ENCODE peak calls at places on chromosomes 11 and 22, in six cellular contexts. One of them, this sample, is unnamed.

GRCh38 chr11:104410336-104410735 is 246.4 kb upstream of the PDGFD start:
- DNase-seq in left colon: no peak
- DNase-seq in GF-D8: no peak
- DNase-seq in activated CD4-positive, alpha-beta T cell treated with anti-CD3 and anti-CD28 coated beads for 48 hours: no peak
- DNase-seq in amniotic stem cell: no peak
- DNase-seq in stimulated activated CD4-positive, alpha-beta T cell treated with anti-CD3 and anti-CD28 coated beads, Interleukin-2, amount 100 ng/mL, for 4 hours: no peak
- DNase-seq in this sample: no peak

GRCh38 chr11:64352099-64353005 is 6.6 kb upstream of the RPS6KA4 start:
- DNase-seq in stimulated activated CD4-positive, alpha-beta T cell treated with anti-CD3 and anti-CD28 coated beads, Interleukin-2, amount 100 ng/mL, for 4 hours: no peak
- DNase-seq in activated CD4-positive, alpha-beta T cell treated with anti-CD3 and anti-CD28 coated beads for 48 hours: no peak
- DNase-seq in GF-D8: no peak
- DNase-seq in left colon: no peak
- DNase-seq in amniotic stem cell: no peak
- DNase-seq in this sample: no peak

GRCh38 chr11:132556316-132556715 is 976.0 kb downstream of the OPCML start:
- DNase-seq in left colon: no peak
- DNase-seq in stimulated activated CD4-positive, alpha-beta T cell treated with anti-CD3 and anti-CD28 coated beads, Interleukin-2, amount 100 ng/mL, for 4 hours: no peak
- DNase-seq in amniotic stem cell: no peak
- DNase-seq in GF-D8: peak; percentile 70
- DNase-seq in activated CD4-positive, alpha-beta T cell treated with anti-CD3 and anti-CD28 coated beads for 48 hours: no peak
- DNase-seq in this sample: no peak

GRCh38 chr11:110295487-110296225 is 758 bp downstream of the RDX start:
- DNase-seq in GF-D8: peak; percentile 86
- DNase-seq in amniotic stem cell: no peak
- DNase-seq in activated CD4-positive, alpha-beta T cell treated with anti-CD3 and anti-CD28 coated beads for 48 hours: peak; percentile 69
- DNase-seq in left colon: peak; percentile 55
- DNase-seq in stimulated activated CD4-positive, alpha-beta T cell treated with anti-CD3 and anti-CD28 coated beads, Interleukin-2, amount 100 ng/mL, for 4 hours: peak; percentile 18
- DNase-seq in this sample: peak; percentile 27

GRCh38 chr22:50521710-50522109 is 3.7 kb downstream of the SCO2 start:
- DNase-seq in GF-D8: no peak
- DNase-seq in amniotic stem cell: no peak
- DNase-seq in activated CD4-positive, alpha-beta T cell treated with anti-CD3 and anti-CD28 coated beads for 48 hours: no peak
- DNase-seq in left colon: no peak
- DNase-seq in stimulated activated CD4-positive, alpha-beta T cell treated with anti-CD3 and anti-CD28 coated beads, Interleukin-2, amount 100 ng/mL, for 4 hours: no peak
- DNase-seq in this sample: no peak

GRCh38 chr11:32312865-32313403 is 122.4 kb downstream of the WT1 start:
- DNase-seq in amniotic stem cell: no peak
- DNase-seq in stimulated activated CD4-positive, alpha-beta T cell treated with anti-CD3 and anti-CD28 coated beads, Interleukin-2, amount 100 ng/mL, for 4 hours: no peak
- DNase-seq in GF-D8: no peak
- DNase-seq in left colon: no peak
- DNase-seq in activated CD4-positive, alpha-beta T cell treated with anti-CD3 and anti-CD28 coated beads for 48 hours: peak; percentile 64
- DNase-seq in this sample: no peak

GRCh38 chr11:35151241-35151640 is 12.3 kb downstream of the CD44 start:
- DNase-seq in activated CD4-positive, alpha-beta T cell treated with anti-CD3 and anti-CD28 coated beads for 48 hours: no peak
- DNase-seq in left colon: no peak
- DNase-seq in stimulated activated CD4-positive, alpha-beta T cell treated with anti-CD3 and anti-CD28 coated beads, Interleukin-2, amount 100 ng/mL, for 4 hours: no peak
- DNase-seq in amniotic stem cell: no peak
- DNase-seq in GF-D8: no peak
- DNase-seq in this sample: no peak

GRCh38 chr11:14454861-14455632 is 44.6 kb downstream of the COPB1 start:
- DNase-seq in GF-D8: no peak
- DNase-seq in activated CD4-positive, alpha-beta T cell treated with anti-CD3 and anti-CD28 coated beads for 48 hours: no peak
- DNase-seq in left colon: no peak
- DNase-seq in amniotic stem cell: no peak
- DNase-seq in stimulated activated CD4-positive, alpha-beta T cell treated with anti-CD3 and anti-CD28 coated beads, Interleukin-2, amount 100 ng/mL, for 4 hours: no peak
- DNase-seq in this sample: no peak

GRCh38 chr11:118916842-118917388 is 8.8 kb downstream of the BCL9L start:
- DNase-seq in amniotic stem cell: peak; percentile 79
- DNase-seq in GF-D8: no peak
- DNase-seq in left colon: no peak
- DNase-seq in stimulated activated CD4-positive, alpha-beta T cell treated with anti-CD3 and anti-CD28 coated beads, Interleukin-2, amount 100 ng/mL, for 4 hours: no peak
- DNase-seq in activated CD4-positive, alpha-beta T cell treated with anti-CD3 and anti-CD28 coated beads for 48 hours: no peak
- DNase-seq in this sample: peak; percentile 48

GRCh38 chr22:50586416-50586815 is 3.8 kb upstream of the CHKB start:
- DNase-seq in left colon: no peak
- DNase-seq in stimulated activated CD4-positive, alpha-beta T cell treated with anti-CD3 and anti-CD28 coated beads, Interleukin-2, amount 100 ng/mL, for 4 hours: no peak
- DNase-seq in GF-D8: no peak
- DNase-seq in activated CD4-positive, alpha-beta T cell treated with anti-CD3 and anti-CD28 coated beads for 48 hours: no peak
- DNase-seq in amniotic stem cell: no peak
- DNase-seq in this sample: no peak

GRCh38 chr11:134498326-134499139 is 86.5 kb upstream of the B3GAT1 start:
- DNase-seq in GF-D8: no peak
- DNase-seq in amniotic stem cell: no peak
- DNase-seq in left colon: no peak
- DNase-seq in activated CD4-positive, alpha-beta T cell treated with anti-CD3 and anti-CD28 coated beads for 48 hours: no peak
- DNase-seq in stimulated activated CD4-positive, alpha-beta T cell treated with anti-CD3 and anti-CD28 coated beads, Interleukin-2, amount 100 ng/mL, for 4 hours: no peak
- DNase-seq in this sample: peak; percentile 57

GRCh38 chr11:26593686-26594085 is 21.6 kb upstream of the MUC15 start:
- DNase-seq in left colon: no peak
- DNase-seq in stimulated activated CD4-positive, alpha-beta T cell treated with anti-CD3 and anti-CD28 coated beads, Interleukin-2, amount 100 ng/mL, for 4 hours: no peak
- DNase-seq in amniotic stem cell: no peak
- DNase-seq in GF-D8: no peak
- DNase-seq in activated CD4-positive, alpha-beta T cell treated with anti-CD3 and anti-CD28 coated beads for 48 hours: no peak
- DNase-seq in this sample: no peak

GRCh38 chr11:2518112-2518982 is 73.5 kb downstream of the KCNQ1 start:
- DNase-seq in left colon: peak; percentile 2
- DNase-seq in stimulated activated CD4-positive, alpha-beta T cell treated with anti-CD3 and anti-CD28 coated beads, Interleukin-2, amount 100 ng/mL, for 4 hours: no peak
- DNase-seq in amniotic stem cell: no peak
- DNase-seq in activated CD4-positive, alpha-beta T cell treated with anti-CD3 and anti-CD28 coated beads for 48 hours: no peak
- DNase-seq in GF-D8: no peak
- DNase-seq in this sample: peak; percentile 7

GRCh38 chr11:1829039-1829820 is 5.6 kb upstream of the SYT8 start:
- DNase-seq in stimulated activated CD4-positive, alpha-beta T cell treated with anti-CD3 and anti-CD28 coated beads, Interleukin-2, amount 100 ng/mL, for 4 hours: no peak
- DNase-seq in amniotic stem cell: peak; percentile 34
- DNase-seq in GF-D8: no peak
- DNase-seq in left colon: no peak
- DNase-seq in activated CD4-positive, alpha-beta T cell treated with anti-CD3 and anti-CD28 coated beads for 48 hours: no peak
- DNase-seq in this sample: no peak

GRCh38 chr11:19989191-19989590 is 171.1 kb downstream of the DBX1 start:
- DNase-seq in stimulated activated CD4-positive, alpha-beta T cell treated with anti-CD3 and anti-CD28 coated beads, Interleukin-2, amount 100 ng/mL, for 4 hours: no peak
- DNase-seq in GF-D8: no peak
- DNase-seq in amniotic stem cell: no peak
- DNase-seq in left colon: no peak
- DNase-seq in activated CD4-positive, alpha-beta T cell treated with anti-CD3 and anti-CD28 coated beads for 48 hours: no peak
- DNase-seq in this sample: no peak

GRCh38 chr11:26243426-26243825 is 88.5 kb upstream of the ANO3 start:
- DNase-seq in activated CD4-positive, alpha-beta T cell treated with anti-CD3 and anti-CD28 coated beads for 48 hours: no peak
- DNase-seq in GF-D8: no peak
- DNase-seq in amniotic stem cell: no peak
- DNase-seq in stimulated activated CD4-positive, alpha-beta T cell treated with anti-CD3 and anti-CD28 coated beads, Interleukin-2, amount 100 ng/mL, for 4 hours: no peak
- DNase-seq in left colon: no peak
- DNase-seq in this sample: no peak

GRCh38 chr11:94910779-94911178 is 62.6 kb downstream of the CWC15 start:
- DNase-seq in stimulated activated CD4-positive, alpha-beta T cell treated with anti-CD3 and anti-CD28 coated beads, Interleukin-2, amount 100 ng/mL, for 4 hours: no peak
- DNase-seq in GF-D8: no peak
- DNase-seq in activated CD4-positive, alpha-beta T cell treated with anti-CD3 and anti-CD28 coated beads for 48 hours: no peak
- DNase-seq in left colon: no peak
- DNase-seq in amniotic stem cell: no peak
- DNase-seq in this sample: no peak

GRCh38 chr11:122778148-122778547 is 60.2 kb upstream of the CRTAM start:
- DNase-seq in activated CD4-positive, alpha-beta T cell treated with anti-CD3 and anti-CD28 coated beads for 48 hours: no peak
- DNase-seq in stimulated activated CD4-positive, alpha-beta T cell treated with anti-CD3 and anti-CD28 coated beads, Interleukin-2, amount 100 ng/mL, for 4 hours: no peak
- DNase-seq in GF-D8: no peak
- DNase-seq in amniotic stem cell: no peak
- DNase-seq in left colon: no peak
- DNase-seq in this sample: no peak

GRCh38 chr11:117300301-117300700 is 9.2 kb downstream of the BACE1-AS start:
- DNase-seq in amniotic stem cell: no peak
- DNase-seq in left colon: peak; percentile 21
- DNase-seq in activated CD4-positive, alpha-beta T cell treated with anti-CD3 and anti-CD28 coated beads for 48 hours: no peak
- DNase-seq in GF-D8: no peak
- DNase-seq in stimulated activated CD4-positive, alpha-beta T cell treated with anti-CD3 and anti-CD28 coated beads, Interleukin-2, amount 100 ng/mL, for 4 hours: no peak
- DNase-seq in this sample: peak; percentile 26

GRCh38 chr11:40337118-40337517 is 1122.3 kb downstream of the LRRC4C start:
- DNase-seq in amniotic stem cell: no peak
- DNase-seq in activated CD4-positive, alpha-beta T cell treated with anti-CD3 and anti-CD28 coated beads for 48 hours: no peak
- DNase-seq in left colon: no peak
- DNase-seq in GF-D8: no peak
- DNase-seq in stimulated activated CD4-positive, alpha-beta T cell treated with anti-CD3 and anti-CD28 coated beads, Interleukin-2, amount 100 ng/mL, for 4 hours: no peak
- DNase-seq in this sample: no peak

GRCh38 chr22:28822930-28823481 is 22.6 kb upstream of the XBP1 start:
- DNase-seq in GF-D8: peak; percentile 60
- DNase-seq in amniotic stem cell: no peak
- DNase-seq in stimulated activated CD4-positive, alpha-beta T cell treated with anti-CD3 and anti-CD28 coated beads, Interleukin-2, amount 100 ng/mL, for 4 hours: no peak
- DNase-seq in left colon: peak; percentile 47
- DNase-seq in activated CD4-positive, alpha-beta T cell treated with anti-CD3 and anti-CD28 coated beads for 48 hours: no peak
- DNase-seq in this sample: peak; percentile 27